ENCODE peak calls at places on chromosomes 6 and 20, in six cellular contexts. P is thoracic aorta, L is coronary artery, R is GM13976, H is A549, M is endothelial cell. Z is an unnamed sample.

GRCh38 chr20:33437141-33437911 is 6.2 kb downstream of the SNTA1 start:
- DNase-seq in P (no peak), L (peak; percentile 90), R (no peak), H (no peak), M (no peak), Z (no peak)

GRCh38 chr6:43948527-43949450 is 178.5 kb downstream of the MRPL14 start:
- DNase-seq in P (no peak), L (peak; percentile 50), R (no peak), H (no peak), M (no peak), Z (no peak)

GRCh38 chr6:28446818-28447511 is 3.7 kb upstream of the ZSCAN23 start:
- DNase-seq in P (no peak), L (no peak), R (no peak), H (no peak), M (peak; percentile 19), Z (peak; percentile 59)

GRCh38 chr6:128826606-128827005 is 56.3 kb upstream of the LAMA2 start:
- DNase-seq in P (no peak), L (no peak), R (no peak), H (no peak), M (no peak), Z (no peak)

GRCh38 chr6:133964052-133964451 is 11.0 kb downstream of the TBPL1 start:
- DNase-seq in P (no peak), L (no peak), R (peak; percentile 25), H (no peak), M (no peak), Z (no peak)

GRCh38 chr6:56193846-56194245 is 53.5 kb downstream of the COL21A1 start:
- DNase-seq in P (no peak), L (no peak), R (no peak), H (no peak), M (no peak), Z (no peak)

GRCh38 chr6:110002676-110003075 is 24.6 kb downstream of the GPR6 start:
- DNase-seq in P (no peak), L (no peak), R (no peak), H (no peak), M (no peak), Z (no peak)

GRCh38 chr20:53602661-53603060 is 9.0 kb upstream of the ZNF217 start:
- DNase-seq in P (no peak), L (no peak), R (no peak), H (no peak), M (no peak), Z (no peak)

GRCh38 chr6:26172496-26172958 is 85.3 kb downstream of the HFE start:
- DNase-seq in P (no peak), L (no peak), R (no peak), H (no peak), M (no peak), Z (no peak)

GRCh38 chr6:15897063-15897934 is 231.6 kb upstream of the MYLIP start:
- DNase-seq in P (no peak), L (no peak), R (no peak), H (no peak), M (no peak), Z (no peak)

GRCh38 chr6:122701666-122702065 is 77.8 kb upstream of the FABP7 start:
- DNase-seq in P (no peak), L (no peak), R (no peak), H (no peak), M (no peak), Z (no peak)

GRCh38 chr6:1263039-1263849 is 48.7 kb upstream of the FOXQ1 start:
- DNase-seq in P (no peak), L (no peak), R (no peak), H (no peak), M (no peak), Z (no peak)

GRCh38 chr6:28816909-28817807 is 106.6 kb downstream of the TRIM27 start:
- DNase-seq in P (no peak), L (no peak), R (peak; percentile 37), H (no peak), M (peak; percentile 22), Z (no peak)

GRCh38 chr6:75368151-75368779 is 83.7 kb upstream of the TMEM30A start:
- DNase-seq in P (no peak), L (no peak), R (no peak), H (peak; percentile 55), M (peak; percentile 58), Z (no peak)
- TF ChIP-seq CTCF in P (no peak), L (no peak), R (peak; percentile 34), H (peak; percentile 70), M (no peak), Z (no peak)

GRCh38 chr20:56178219-56178618 is 70.3 kb upstream of the MC3R start:
- DNase-seq in P (no peak), L (no peak), R (no peak), H (no peak), M (no peak), Z (no peak)

GRCh38 chr20:56175884-56176283 is 72.6 kb upstream of the MC3R start:
- DNase-seq in P (no peak), L (no peak), R (no peak), H (no peak), M (no peak), Z (no peak)

GRCh38 chr20:56179051-56179450 is 69.5 kb upstream of the MC3R start:
- DNase-seq in P (no peak), L (no peak), R (no peak), H (no peak), M (no peak), Z (no peak)

DNA sequence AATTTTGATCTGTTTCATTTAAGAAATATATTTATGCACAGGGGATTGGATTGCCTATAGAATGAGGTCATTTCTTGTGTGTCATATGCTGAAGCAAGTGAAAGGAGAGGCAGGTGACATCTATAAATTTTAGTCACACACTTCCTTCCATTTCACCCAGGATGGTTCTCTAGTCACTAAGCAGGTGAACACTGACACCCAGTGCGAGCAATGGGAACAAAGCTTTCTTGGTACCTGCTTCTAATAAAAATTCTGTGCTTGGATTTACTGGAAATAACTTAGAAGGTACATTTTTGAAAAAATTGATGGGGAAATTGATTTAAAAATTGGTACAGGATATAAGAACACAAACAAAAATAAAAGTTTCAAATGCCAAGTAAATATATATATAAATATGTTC is 66.9 kb upstream of the MC3R start:
- DNase-seq in P (no peak), L (no peak), R (no peak), H (no peak), M (no peak), Z (no peak)
- TF ChIP-seq CTCF in P (no peak), L (no peak), R (no peak), H (no peak), M (no peak), Z (no peak)

GRCh38 chr6:159970659-159971063 is 1.8 kb downstream of the IGF2R start:
- DNase-seq in P (no peak), L (no peak), R (no peak), H (no peak), M (no peak), Z (no peak)

GRCh38 chr6:159966981-159967380 is 1.9 kb upstream of the IGF2R start:
- DNase-seq in P (no peak), L (no peak), R (no peak), H (no peak), M (no peak), Z (no peak)

GRCh38 chr6:159969921-159970320 is 1.0 kb downstream of the IGF2R start:
- DNase-seq in P (no peak), L (no peak), R (peak; percentile 64), H (peak; percentile 64), M (peak; percentile 50), Z (peak; percentile 28)

GRCh38 chr6:159969204-159969912 is 476 bp downstream of the IGF2R start:
- DNase-seq in P (no peak), L (no peak), R (peak; percentile 62), H (peak; percentile 6), M (peak; percentile 65), Z (peak; percentile 62)

DNA sequence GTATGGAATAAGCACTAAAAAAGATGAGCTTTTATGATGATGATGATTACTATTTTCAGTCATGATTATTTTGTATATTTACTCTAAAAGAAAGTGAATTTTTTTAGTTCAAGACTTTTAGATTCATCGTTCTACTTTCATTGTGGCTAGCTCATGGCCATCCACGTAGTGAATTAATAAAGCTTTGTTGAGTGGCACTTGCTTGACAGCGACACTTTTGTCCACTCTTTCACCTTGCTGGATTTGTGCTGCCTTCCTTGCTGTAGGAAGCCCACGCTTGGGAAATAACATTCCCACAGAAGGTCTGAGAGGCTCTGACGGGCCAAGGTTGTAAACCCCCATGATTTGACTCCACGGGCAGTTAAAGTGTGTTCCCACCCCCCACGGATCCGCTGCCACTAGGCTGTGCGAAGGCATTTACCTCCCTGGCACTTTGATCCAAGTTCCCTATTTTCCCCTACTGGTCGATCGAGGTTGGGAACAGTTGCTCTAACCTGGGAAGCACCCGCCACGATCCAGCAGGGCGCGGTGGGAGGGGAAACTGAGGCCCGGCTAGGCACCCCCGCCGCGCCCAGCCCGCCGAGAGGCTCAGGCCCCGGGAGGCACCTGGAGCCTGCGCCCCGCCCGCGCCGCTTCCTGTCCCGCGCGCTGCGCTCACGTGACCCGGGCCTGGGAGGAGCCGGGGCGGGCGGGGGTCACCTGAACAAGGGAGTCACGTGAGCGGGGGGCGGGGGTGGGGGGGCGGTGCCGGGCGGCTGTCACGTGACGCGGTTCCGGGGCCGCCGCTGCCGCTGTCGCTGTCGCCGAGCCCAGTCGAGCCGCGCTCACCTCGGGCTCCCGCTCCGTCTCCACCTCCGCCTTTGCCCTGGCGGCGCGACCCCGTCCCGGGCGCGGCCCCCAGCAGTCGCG is at the start of gene IGF2R:
- DNase-seq in P (peak; percentile 85), L (peak; percentile 95), R (peak; percentile 98), H (peak; percentile 83), M (peak; percentile 86), Z (peak; percentile 88)
- TF ChIP-seq CTCF in P (peak; percentile 38), L (no peak), R (no peak), H (no peak), M (peak; percentile 18), Z (peak; percentile 35)

DNA sequence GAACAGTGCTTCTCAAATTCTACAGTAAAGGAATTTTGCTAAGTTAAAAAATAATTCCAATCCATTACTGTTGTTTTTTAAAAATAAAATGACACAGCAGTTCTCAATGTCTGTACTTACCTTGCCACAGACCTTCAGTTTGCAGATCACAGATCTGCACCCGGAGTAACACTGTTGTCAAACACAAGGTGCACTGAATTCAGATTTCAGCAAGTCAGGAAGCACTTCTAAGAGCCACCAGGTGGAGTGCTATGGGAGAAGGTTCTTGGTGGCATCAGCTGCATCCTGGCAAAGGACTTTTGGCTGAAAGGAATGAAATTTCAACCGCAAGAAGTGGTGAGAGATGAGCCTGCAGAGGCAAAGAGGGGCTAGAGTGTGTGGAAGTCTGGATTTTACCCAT is 17.4 kb downstream of the RSPH4A start:
- DNase-seq in P (no peak), L (no peak), R (no peak), H (peak; percentile 13), M (no peak), Z (no peak)
- TF ChIP-seq CTCF in P (no peak), L (no peak), R (peak; percentile 14), H (no peak), M (no peak), Z (no peak)

DNA sequence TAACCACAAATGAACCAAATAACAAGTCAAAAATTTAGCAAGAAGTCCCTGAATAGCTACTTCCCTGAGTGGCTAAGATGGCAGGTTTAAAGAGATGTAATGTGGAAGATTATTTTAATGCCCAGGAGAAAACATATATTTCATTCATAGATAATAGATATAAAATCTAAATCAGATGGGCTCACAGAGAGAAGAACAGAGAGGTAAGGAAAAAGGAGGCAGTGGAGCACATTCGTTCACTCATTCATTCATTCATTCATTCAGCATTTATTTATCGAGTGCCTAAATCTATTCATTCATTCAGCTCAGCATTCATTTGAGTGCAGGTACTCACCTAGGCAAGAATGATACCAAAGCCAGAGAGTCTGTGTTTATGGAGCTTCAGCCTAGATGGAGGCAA is 32.1 kb upstream of the IYD start:
- DNase-seq in P (no peak), L (no peak), R (no peak), H (no peak), M (no peak), Z (no peak)
- TF ChIP-seq CTCF in P (no peak), L (no peak), R (no peak), H (no peak), M (no peak), Z (no peak)